ENCODE peak calls at places on chromosomes 1 and 21, in seven cellular contexts. P is endothelial cell of umbilical vein, O is esophagus muscularis mucosa, B is IMR-90, S is lower lobe of right lung, L is pancreas, R is tibial nerve. J is an unnamed sample.

GRCh38 chr21:44987301-44987885 is 47.6 kb downstream of the SLX9 start:
- DNase-seq in L (no peak), B (no peak), S (peak; percentile 32), R (no peak), O (no peak), P (no peak), J (peak; percentile 2)

GRCh38 chr1:225767591-225768540 is 9.8 kb upstream of the SRP9 start:
- DNase-seq in B (peak; percentile 56), S (peak; percentile 68), O (no peak), P (peak; percentile 48), R (peak; percentile 61), L (peak; percentile 80), J (peak; percentile 83)

GRCh38 chr1:212713465-212714136 is 14.0 kb upstream of the BATF3 start:
- DNase-seq in B (no peak), R (no peak), O (no peak), S (no peak), L (no peak), P (no peak), J (no peak)

GRCh38 chr1:25534389-25534788 is 9.0 kb upstream of the LDLRAP1 start:
- DNase-seq in S (no peak), O (no peak), P (no peak), B (no peak), L (no peak), R (no peak), J (no peak)

GRCh38 chr1:36393686-36394085 is 4.0 kb downstream of the LSM10 start:
- DNase-seq in L (no peak), P (no peak), O (no peak), B (no peak), S (no peak), R (no peak), J (no peak)

GRCh38 chr1:5706239-5706638 is 286.0 kb downstream of the NPHP4 start:
- DNase-seq in O (no peak), B (no peak), P (no peak), R (no peak), L (no peak), S (peak; percentile 4), J (no peak)

GRCh38 chr1:210448293-210448892 is 119.7 kb downstream of the HHAT start:
- DNase-seq in S (no peak), O (no peak), P (peak; percentile 62), B (peak; percentile 69), R (peak; percentile 39), L (no peak), J (no peak)

GRCh38 chr1:162316187-162316586 is 60.5 kb downstream of the SPATA46 start:
- DNase-seq in O (no peak), S (no peak), R (no peak), P (no peak), L (no peak), B (no peak), J (no peak)

GRCh38 chr1:39104158-39105060 is 78.3 kb downstream of the NDUFS5 start:
- DNase-seq in L (no peak), R (no peak), P (peak; percentile 61), B (no peak), O (no peak), S (peak; percentile 55), J (peak; percentile 27)

GRCh38 chr1:209926045-209926444 is 12.0 kb upstream of the SYT14 start:
- DNase-seq in B (peak; percentile 64), P (peak; percentile 78), O (no peak), R (no peak), S (no peak), L (no peak), J (no peak)

GRCh38 chr1:154970631-154971340 is at the start of gene SHC1:
- DNase-seq in L (peak; percentile 71), P (peak; percentile 91), O (peak; percentile 97), B (peak; percentile 92), R (peak; percentile 93), S (peak; percentile 86), J (peak; percentile 94)

GRCh38 chr21:34558960-34559631 is 47.1 kb upstream of the KCNE1 start:
- DNase-seq in O (no peak), B (peak; percentile 38), L (no peak), P (no peak), S (no peak), R (no peak), J (no peak)

GRCh38 chr1:89692601-89693503 is 59.9 kb downstream of the LRRC8C start:
- DNase-seq in R (no peak), P (peak; percentile 96), L (no peak), S (no peak), B (peak; percentile 79), O (no peak), J (no peak)

GRCh38 chr1:110211503-110212164 is 1.5 kb downstream of the KCNC4 start:
- DNase-seq in L (no peak), B (no peak), P (peak; percentile 16), S (peak; percentile 58), O (no peak), R (peak; percentile 7), J (no peak)

GRCh38 chr1:99544328-99544727 is 101.6 kb upstream of the PALMD start:
- DNase-seq in R (no peak), P (peak; percentile 87), O (no peak), B (peak; percentile 79), L (no peak), S (no peak), J (no peak)

GRCh38 chr1:54582566-54583306 is 34.7 kb downstream of the ACOT11 start:
- DNase-seq in S (no peak), O (no peak), R (no peak), L (peak; percentile 28), P (no peak), B (no peak), J (no peak)

GRCh38 chr1:56489695-56490094 is 89.7 kb downstream of the PLPP3 start:
- DNase-seq in P (no peak), O (no peak), B (no peak), L (no peak), S (no peak), R (no peak), J (no peak)

GRCh38 chr1:224641030-224641429 is 24.9 kb downstream of the CNIH3 start:
- DNase-seq in O (no peak), B (no peak), S (no peak), P (no peak), R (no peak), L (no peak), J (no peak)

GRCh38 chr1:95223110-95223509 is 10.9 kb upstream of the RWDD3 start:
- DNase-seq in L (no peak), P (no peak), R (no peak), O (no peak), B (peak; percentile 70), S (no peak), J (no peak)

GRCh38 chr1:28936528-28936927 is 22.2 kb downstream of the EPB41 start:
- DNase-seq in S (no peak), R (no peak), L (no peak), O (no peak), P (no peak), B (no peak), J (no peak)

GRCh38 chr1:107776898-107777663 is 187.9 kb downstream of the VAV3 start:
- DNase-seq in O (no peak), L (no peak), R (no peak), B (no peak), P (no peak), S (no peak), J (no peak)

GRCh38 chr1:57422271-57423134 is 1.4 kb downstream of the DAB1 start:
- DNase-seq in O (no peak), B (peak; percentile 34), L (no peak), P (no peak), R (no peak), S (no peak), J (peak; percentile 20)

GRCh38 chr1:53163291-53163768 is 20.9 kb upstream of the SLC1A7 start:
- DNase-seq in L (no peak), S (no peak), R (no peak), O (peak; percentile 66), B (no peak), P (no peak), J (no peak)

GRCh38 chr1:14372526-14372925 is 226.0 kb upstream of the KAZN start:
- DNase-seq in S (no peak), B (no peak), L (no peak), P (no peak), O (no peak), R (no peak), J (no peak)

GRCh38 chr1:43238104-43238503 is 31.7 kb upstream of the TMEM125 start:
- DNase-seq in L (peak; percentile 67), O (no peak), P (peak; percentile 77), B (peak; percentile 64), S (peak; percentile 66), R (peak; percentile 63), J (peak; percentile 60)

GRCh38 chr1:102833171-102833570 is 275.2 kb downstream of the COL11A1 start:
- DNase-seq in P (no peak), L (no peak), S (no peak), O (no peak), B (no peak), R (no peak), J (no peak)

GRCh38 chr1:113322439-113322838 is 67.9 kb upstream of the MAGI3 start:
- DNase-seq in S (no peak), R (no peak), L (no peak), O (no peak), B (no peak), P (no peak), J (no peak)
- H3K9me3 ChIP-seq in S (no peaks in the 10 kb centered on the region), R (peaks cover 4% of the 10 kb centered on the region), L (no peaks in the 10 kb centered on the region), O (no peaks in the 10 kb centered on the region), B (no peaks in the 10 kb centered on the region), P (no peaks in the 10 kb centered on the region), J (peaks cover 5% of the 10 kb centered on the region)

DNA sequence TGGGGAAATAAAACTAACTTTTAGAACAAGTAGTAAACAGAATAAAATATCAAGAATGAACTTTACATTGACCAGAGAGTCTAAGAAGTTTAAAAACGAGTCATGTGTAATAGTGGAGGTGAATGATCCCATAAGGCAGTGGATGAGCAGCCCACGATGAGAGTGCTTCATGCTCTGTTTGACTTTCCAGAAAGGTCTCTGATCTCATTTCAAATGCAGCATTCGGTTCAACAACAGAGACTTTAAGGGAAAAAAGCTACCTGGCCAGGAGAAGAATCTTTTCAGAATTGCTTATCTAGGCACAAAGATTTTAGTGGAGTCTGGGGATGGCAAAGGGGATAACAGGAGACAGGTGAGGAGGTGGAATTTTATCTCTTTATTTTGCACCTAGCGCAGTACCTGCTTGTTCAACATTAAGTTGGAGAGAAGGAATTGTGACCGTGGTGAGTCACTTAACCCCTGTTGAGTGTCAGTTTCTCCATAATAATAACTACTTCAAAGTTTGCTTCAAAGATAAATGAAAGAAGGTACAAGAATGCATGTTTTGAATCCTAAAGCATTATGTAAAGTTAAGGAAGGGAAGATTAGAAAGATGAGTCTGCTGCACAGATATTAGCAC is 94.9 kb upstream of the KIF26B start:
- DNase-seq in R (no peak), P (no peak), B (no peak), L (no peak), O (no peak), S (no peak), J (no peak)
- H3K27ac ChIP-seq in R (no peak overlapping the region), P (no peak overlapping the region), B (no peak overlapping the region), L (peak overlapping the region; percentile 25), O (no peak overlapping the region), S (no peak overlapping the region), J (no peak overlapping the region)

GRCh38 chr1:23562138-23562819 is 3.0 kb upstream of the ID3 start:
- DNase-seq in B (peak; percentile 99), S (peak; percentile 97), R (peak; percentile 89), O (peak; percentile 98), L (peak; percentile 92), P (peak; percentile 100), J (peak; percentile 97)
- H3K4me3 ChIP-seq in B (no peak overlapping the region), S (peak overlapping the region; percentile 92), R (peak overlapping the region; percentile 29), O (peak overlapping the region; percentile 23), L (no peak overlapping the region), P (no peak overlapping the region), J (peak overlapping the region; percentile 87)

DNA sequence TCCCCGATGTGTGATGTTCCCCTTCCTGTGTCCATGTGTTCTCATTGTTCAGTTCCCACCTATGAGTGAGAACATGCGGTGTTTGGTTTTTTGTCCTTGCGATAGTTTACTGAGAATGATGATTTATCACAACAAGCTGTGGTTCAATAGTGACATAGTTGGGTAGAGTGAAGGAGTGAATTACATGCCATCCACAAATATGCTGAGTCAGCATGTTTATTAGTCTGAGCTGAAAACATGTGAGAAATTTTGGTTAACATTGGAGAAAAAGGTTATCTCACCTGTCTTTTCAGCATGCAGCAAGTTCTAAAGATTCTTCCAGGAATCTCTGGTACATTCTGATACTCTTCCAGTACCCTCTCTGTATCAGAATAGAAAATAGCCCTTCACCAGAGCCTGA is 19.0 kb downstream of the OR2L3 start:
- DNase-seq in B (no peak), L (no peak), P (no peak), O (no peak), S (no peak), R (no peak), J (no peak)
- H3K9me3 ChIP-seq in B (peaks cover 4% of the 10 kb centered on the region), L (no peaks in the 10 kb centered on the region), P (peaks cover 2% of the 10 kb centered on the region), O (no peaks in the 10 kb centered on the region), S (no peaks in the 10 kb centered on the region), R (no peaks in the 10 kb centered on the region), J (peaks cover 21% of the 10 kb centered on the region)